ENCODE peak calls at places on chromosomes 12 and 14, in six cellular contexts. O is iPS DF 19.7, L is EL, M is lower leg skin, I is HT-29, C is tibial artery. G is an unnamed sample.

GRCh38 chr12:103470664-103471063 is 25.1 kb downstream of the C12orf42 start:
- DNase-seq in O (no peak), C (no peak), I (no peak), M (no peak), L (peak; percentile 2), G (no peak)

GRCh38 chr14:61704554-61704953 is 9.2 kb downstream of the HIF1A start:
- DNase-seq in C (no peak), L (no peak), M (no peak), I (no peak), O (no peak), G (no peak)

GRCh38 chr12:96881608-96882007 is 25.4 kb upstream of the NEDD1 start:
- DNase-seq in O (no peak), L (no peak), C (no peak), I (no peak), M (no peak), G (no peak)

GRCh38 chr12:89707992-89708792 is 446 bp downstream of the ATP2B1 start:
- DNase-seq in O (no peak), I (peak; percentile 46), L (peak; percentile 28), C (peak; percentile 76), M (peak; percentile 90), G (peak; percentile 31)

GRCh38 chr12:103455020-103455763 is 40.6 kb downstream of the C12orf42 start:
- DNase-seq in L (no peak), M (no peak), O (no peak), C (no peak), I (no peak), G (no peak)

GRCh38 chr12:52171950-52172512 is 19.8 kb downstream of the KRT80 start:
- DNase-seq in I (peak; percentile 63), C (no peak), M (no peak), O (no peak), L (peak; percentile 38), G (peak; percentile 40)

GRCh38 chr12:110743571-110744093 is 941 bp upstream of the PPP1CC start:
- DNase-seq in O (no peak), M (peak; percentile 89), L (peak; percentile 45), C (peak; percentile 71), I (no peak), G (peak; percentile 24)

GRCh38 chr12:104426926-104427546 is 29.7 kb upstream of the CHST11 start:
- DNase-seq in O (no peak), L (peak; percentile 75), I (no peak), C (no peak), M (no peak), G (no peak)

GRCh38 chr14:78974691-78975090 is 804.5 kb downstream of the NRXN3 start:
- DNase-seq in M (no peak), L (peak; percentile 59), O (no peak), C (no peak), I (no peak), G (no peak)

GRCh38 chr14:96902004-96902403 is 104.8 kb downstream of the VRK1 start:
- DNase-seq in O (no peak), I (no peak), M (no peak), L (no peak), C (no peak), G (no peak)

GRCh38 chr12:60710246-60710645 is 1114.4 kb downstream of the SLC16A7 start:
- DNase-seq in M (no peak), O (no peak), C (no peak), L (no peak), I (no peak), G (no peak)

GRCh38 chr12:108302471-108303311 is 36.4 kb downstream of the CMKLR1 start:
- DNase-seq in O (no peak), M (peak; percentile 97), C (peak; percentile 95), I (peak; percentile 93), L (peak; percentile 60), G (peak; percentile 75)

GRCh38 chr12:121975029-121975428 is 46.7 kb upstream of the BCL7A start:
- DNase-seq in L (no peak), I (no peak), M (no peak), O (no peak), C (no peak), G (no peak)

GRCh38 chr12:4975574-4975973 is 65.9 kb downstream of the KCNA1 start:
- DNase-seq in C (no peak), L (no peak), M (peak; percentile 53), I (no peak), O (no peak), G (no peak)

GRCh38 chr12:109588461-109589239 is 15.1 kb downstream of the MVK start:
- DNase-seq in M (no peak), C (no peak), O (no peak), I (no peak), L (no peak), G (no peak)

GRCh38 chr14:99515301-99516155 is 34.3 kb downstream of the CCNK start:
- DNase-seq in M (peak; percentile 79), L (no peak), O (no peak), I (no peak), C (peak; percentile 55), G (no peak)

GRCh38 chr12:27790179-27790578 is 10.1 kb upstream of the MANSC4 start:
- DNase-seq in I (no peak), M (no peak), C (no peak), L (no peak), O (no peak), G (no peak)

GRCh38 chr12:103560604-103561101 is 26.4 kb upstream of the STAB2 start:
- DNase-seq in C (no peak), I (peak; percentile 67), M (no peak), L (peak; percentile 99), O (no peak), G (peak; percentile 55)

GRCh38 chr12:71441350-71441748 is 1.8 kb downstream of the LGR5 start:
- DNase-seq in L (no peak), M (no peak), O (no peak), C (no peak), I (no peak), G (no peak)

GRCh38 chr14:33781267-33781666 is 169.6 kb downstream of the EGLN3 start:
- DNase-seq in I (no peak), C (no peak), O (no peak), L (peak; percentile 58), M (no peak), G (no peak)

GRCh38 chr12:81207173-81207572 is 129.3 kb downstream of the ACSS3 start:
- DNase-seq in L (no peak), C (no peak), I (no peak), O (no peak), M (no peak), G (no peak)

GRCh38 chr12:52245962-52246577 is 13.0 kb downstream of the KRT7 start:
- DNase-seq in O (no peak), I (no peak), L (no peak), M (peak; percentile 18), C (no peak), G (no peak)

GRCh38 chr14:63039800-63040380 is 5.4 kb downstream of the KCNH5 start:
- DNase-seq in M (no peak), C (no peak), L (peak; percentile 40), I (peak; percentile 33), O (no peak), G (peak; percentile 17)

GRCh38 chr12:104955703-104956102 is 2.4 kb downstream of the SLC41A2 start:
- DNase-seq in M (no peak), C (no peak), O (no peak), I (no peak), L (no peak), G (no peak)

GRCh38 chr14:61608245-61609142 is 86.8 kb upstream of the HIF1A start:
- DNase-seq in I (no peak), M (no peak), O (no peak), L (no peak), C (no peak), G (no peak)

GRCh38 chr12:63863658-63864455 is 19.4 kb downstream of the SRGAP1 start:
- DNase-seq in O (no peak), M (no peak), L (peak; percentile 30), C (no peak), I (no peak), G (no peak)

GRCh38 chr14:77562681-77563080 is 53.8 kb downstream of the SPTLC2 start:
- DNase-seq in M (no peak), L (peak; percentile 84), O (no peak), C (no peak), I (no peak), G (no peak)

GRCh38 chr14:74867673-74868072 is 8.3 kb downstream of the PROX2 start:
- DNase-seq in M (peak; percentile 87), C (no peak), O (no peak), L (no peak), I (no peak), G (no peak)

GRCh38 chr12:30134229-30134628 is 350.5 kb upstream of the TMTC1 start:
- DNase-seq in C (no peak), O (no peak), L (no peak), M (no peak), I (peak; percentile 66), G (no peak)

GRCh38 chr14:88990856-88991255 is 166.4 kb downstream of the TTC8 start:
- DNase-seq in M (no peak), O (no peak), C (no peak), L (no peak), I (no peak), G (no peak)

GRCh38 chr14:93142854-93143652 is 27.3 kb upstream of the ITPK1 start:
- DNase-seq in I (no peak), O (no peak), M (no peak), L (no peak), C (no peak), G (no peak)

GRCh38 chr12:131726-132465 is 65.3 kb downstream of the IQSEC3 start:
- DNase-seq in C (no peak), I (peak; percentile 4), M (no peak), O (no peak), L (peak; percentile 9), G (peak; percentile 23)

GRCh38 chr14:49044981-49045380 is 541.2 kb downstream of the RPS29 start:
- DNase-seq in M (no peak), L (no peak), I (no peak), C (no peak), O (no peak), G (no peak)